ENCODE peak calls at places on chromosome 20, in four cellular contexts. One of them, this sample, is unnamed.

GRCh38 chr20:46963196-46963529 is 68.5 kb downstream of the EYA2 start:
- DNase-seq in iris pigment epithelial cell: no peak
- DNase-seq in AG04450: no peak
- DNase-seq in activated CD4-positive, alpha-beta memory T cell treated with anti-CD3 and anti-CD28 coated beads, Interleukin-2, amount 10 ng/mL, durations not matched to agents 7 days and 5 days: no peak
- DNase-seq in this sample: no peak

GRCh38 chr20:63501818-63502670 is 3.2 kb upstream of the EEF1A2 start:
- DNase-seq in iris pigment epithelial cell: no peak
- DNase-seq in AG04450: no peak
- DNase-seq in activated CD4-positive, alpha-beta memory T cell treated with anti-CD3 and anti-CD28 coated beads, Interleukin-2, amount 10 ng/mL, durations not matched to agents 7 days and 5 days: no peak
- DNase-seq in this sample: no peak

GRCh38 chr20:11502051-11502450 is 415.6 kb upstream of the BTBD3 start:
- DNase-seq in iris pigment epithelial cell: peak
- DNase-seq in AG04450: no peak
- DNase-seq in activated CD4-positive, alpha-beta memory T cell treated with anti-CD3 and anti-CD28 coated beads, Interleukin-2, amount 10 ng/mL, durations not matched to agents 7 days and 5 days: no peak
- DNase-seq in this sample: no peak

GRCh38 chr20:37265152-37265551 is 3.5 kb upstream of the GHRH start:
- DNase-seq in iris pigment epithelial cell: no peak
- DNase-seq in AG04450: no peak
- DNase-seq in activated CD4-positive, alpha-beta memory T cell treated with anti-CD3 and anti-CD28 coated beads, Interleukin-2, amount 10 ng/mL, durations not matched to agents 7 days and 5 days: peak
- DNase-seq in this sample: no peak

GRCh38 chr20:61754976-61755778 is 310.5 kb downstream of the TAF4 start:
- DNase-seq in iris pigment epithelial cell: no peak
- DNase-seq in AG04450: no peak
- DNase-seq in activated CD4-positive, alpha-beta memory T cell treated with anti-CD3 and anti-CD28 coated beads, Interleukin-2, amount 10 ng/mL, durations not matched to agents 7 days and 5 days: no peak
- DNase-seq in this sample: no peak

GRCh38 chr20:51487525-51488279 is 54.8 kb downstream of the NFATC2 start:
- DNase-seq in iris pigment epithelial cell: peak
- DNase-seq in AG04450: peak
- DNase-seq in activated CD4-positive, alpha-beta memory T cell treated with anti-CD3 and anti-CD28 coated beads, Interleukin-2, amount 10 ng/mL, durations not matched to agents 7 days and 5 days: no peak
- DNase-seq in this sample: no peak

GRCh38 chr20:59043698-59044097 is 1.1 kb upstream of the PRELID3B start:
- DNase-seq in iris pigment epithelial cell: no peak
- DNase-seq in AG04450: no peak
- DNase-seq in activated CD4-positive, alpha-beta memory T cell treated with anti-CD3 and anti-CD28 coated beads, Interleukin-2, amount 10 ng/mL, durations not matched to agents 7 days and 5 days: no peak
- DNase-seq in this sample: no peak

GRCh38 chr20:3902041-3902440 is 12.9 kb downstream of the PANK2 start:
- DNase-seq in iris pigment epithelial cell: no peak
- DNase-seq in AG04450: no peak
- DNase-seq in activated CD4-positive, alpha-beta memory T cell treated with anti-CD3 and anti-CD28 coated beads, Interleukin-2, amount 10 ng/mL, durations not matched to agents 7 days and 5 days: no peak
- DNase-seq in this sample: no peak

GRCh38 chr20:24972341-24972740 is 20.2 kb downstream of the APMAP start:
- DNase-seq in iris pigment epithelial cell: no peak
- DNase-seq in AG04450: no peak
- DNase-seq in activated CD4-positive, alpha-beta memory T cell treated with anti-CD3 and anti-CD28 coated beads, Interleukin-2, amount 10 ng/mL, durations not matched to agents 7 days and 5 days: peak
- DNase-seq in this sample: no peak

GRCh38 chr20:52748235-52748950 is 223.8 kb upstream of the TSHZ2 start:
- DNase-seq in iris pigment epithelial cell: no peak
- DNase-seq in AG04450: no peak
- DNase-seq in activated CD4-positive, alpha-beta memory T cell treated with anti-CD3 and anti-CD28 coated beads, Interleukin-2, amount 10 ng/mL, durations not matched to agents 7 days and 5 days: no peak
- DNase-seq in this sample: no peak

GRCh38 chr20:40741507-40742106 is 52.6 kb upstream of the MAFB start:
- DNase-seq in iris pigment epithelial cell: peak
- DNase-seq in AG04450: no peak
- DNase-seq in activated CD4-positive, alpha-beta memory T cell treated with anti-CD3 and anti-CD28 coated beads, Interleukin-2, amount 10 ng/mL, durations not matched to agents 7 days and 5 days: peak
- DNase-seq in this sample: peak

GRCh38 chr20:5822569-5822968 is 72.4 kb downstream of the SHLD1 start:
- DNase-seq in iris pigment epithelial cell: no peak
- DNase-seq in AG04450: no peak
- DNase-seq in activated CD4-positive, alpha-beta memory T cell treated with anti-CD3 and anti-CD28 coated beads, Interleukin-2, amount 10 ng/mL, durations not matched to agents 7 days and 5 days: no peak
- DNase-seq in this sample: no peak

GRCh38 chr20:37384683-37385174 is 38.8 kb downstream of the SRC start:
- DNase-seq in iris pigment epithelial cell: peak
- DNase-seq in AG04450: no peak
- DNase-seq in activated CD4-positive, alpha-beta memory T cell treated with anti-CD3 and anti-CD28 coated beads, Interleukin-2, amount 10 ng/mL, durations not matched to agents 7 days and 5 days: peak
- DNase-seq in this sample: no peak

GRCh38 chr20:58753929-58754551 is 61.4 kb downstream of the NPEPL1 start:
- DNase-seq in iris pigment epithelial cell: no peak
- DNase-seq in AG04450: no peak
- DNase-seq in activated CD4-positive, alpha-beta memory T cell treated with anti-CD3 and anti-CD28 coated beads, Interleukin-2, amount 10 ng/mL, durations not matched to agents 7 days and 5 days: no peak
- DNase-seq in this sample: no peak

GRCh38 chr20:24612799-24613775 is 143.7 kb downstream of the SYNDIG1 start:
- DNase-seq in iris pigment epithelial cell: peak
- DNase-seq in AG04450: no peak
- DNase-seq in activated CD4-positive, alpha-beta memory T cell treated with anti-CD3 and anti-CD28 coated beads, Interleukin-2, amount 10 ng/mL, durations not matched to agents 7 days and 5 days: no peak
- DNase-seq in this sample: no peak

GRCh38 chr20:50376888-50377459 is 133.2 kb upstream of the PTPN1 start:
- DNase-seq in iris pigment epithelial cell: no peak
- DNase-seq in AG04450: no peak
- DNase-seq in activated CD4-positive, alpha-beta memory T cell treated with anti-CD3 and anti-CD28 coated beads, Interleukin-2, amount 10 ng/mL, durations not matched to agents 7 days and 5 days: peak
- DNase-seq in this sample: no peak

GRCh38 chr20:3150908-3151307 is 8.8 kb downstream of the FASTKD5 start:
- DNase-seq in iris pigment epithelial cell: no peak
- DNase-seq in AG04450: no peak
- DNase-seq in activated CD4-positive, alpha-beta memory T cell treated with anti-CD3 and anti-CD28 coated beads, Interleukin-2, amount 10 ng/mL, durations not matched to agents 7 days and 5 days: no peak
- DNase-seq in this sample: no peak

GRCh38 chr20:50592282-50593004 is 82.3 kb downstream of the PTPN1 start:
- DNase-seq in iris pigment epithelial cell: no peak
- DNase-seq in AG04450: no peak
- DNase-seq in activated CD4-positive, alpha-beta memory T cell treated with anti-CD3 and anti-CD28 coated beads, Interleukin-2, amount 10 ng/mL, durations not matched to agents 7 days and 5 days: no peak
- DNase-seq in this sample: no peak

GRCh38 chr20:35369804-35370203 is 42.0 kb downstream of the UQCC1 start:
- DNase-seq in iris pigment epithelial cell: peak
- DNase-seq in AG04450: peak
- DNase-seq in activated CD4-positive, alpha-beta memory T cell treated with anti-CD3 and anti-CD28 coated beads, Interleukin-2, amount 10 ng/mL, durations not matched to agents 7 days and 5 days: no peak
- DNase-seq in this sample: no peak

GRCh38 chr20:22499475-22500174 is 84.7 kb downstream of the FOXA2 start:
- DNase-seq in iris pigment epithelial cell: no peak
- DNase-seq in AG04450: no peak
- DNase-seq in activated CD4-positive, alpha-beta memory T cell treated with anti-CD3 and anti-CD28 coated beads, Interleukin-2, amount 10 ng/mL, durations not matched to agents 7 days and 5 days: no peak
- DNase-seq in this sample: no peak

GRCh38 chr20:62880935-62881661 is 19.5 kb upstream of the TCFL5 start:
- DNase-seq in iris pigment epithelial cell: no peak
- DNase-seq in AG04450: no peak
- DNase-seq in activated CD4-positive, alpha-beta memory T cell treated with anti-CD3 and anti-CD28 coated beads, Interleukin-2, amount 10 ng/mL, durations not matched to agents 7 days and 5 days: no peak
- DNase-seq in this sample: no peak

GRCh38 chr20:49682798-49683197 is 30.9 kb downstream of the B4GALT5 start:
- DNase-seq in iris pigment epithelial cell: no peak
- DNase-seq in AG04450: no peak
- DNase-seq in activated CD4-positive, alpha-beta memory T cell treated with anti-CD3 and anti-CD28 coated beads, Interleukin-2, amount 10 ng/mL, durations not matched to agents 7 days and 5 days: no peak
- DNase-seq in this sample: no peak

GRCh38 chr20:1841554-1842140 is 53.6 kb upstream of the SIRPA start:
- DNase-seq in iris pigment epithelial cell: no peak
- DNase-seq in AG04450: no peak
- DNase-seq in activated CD4-positive, alpha-beta memory T cell treated with anti-CD3 and anti-CD28 coated beads, Interleukin-2, amount 10 ng/mL, durations not matched to agents 7 days and 5 days: no peak
- DNase-seq in this sample: no peak

GRCh38 chr20:62952373-62953166 is at the start of gene SLC17A9:
- DNase-seq in iris pigment epithelial cell: peak
- DNase-seq in AG04450: no peak
- DNase-seq in activated CD4-positive, alpha-beta memory T cell treated with anti-CD3 and anti-CD28 coated beads, Interleukin-2, amount 10 ng/mL, durations not matched to agents 7 days and 5 days: peak
- DNase-seq in this sample: no peak

GRCh38 chr20:35134900-35135299 is 12.2 kb downstream of the EDEM2 start:
- DNase-seq in iris pigment epithelial cell: no peak
- DNase-seq in AG04450: no peak
- DNase-seq in activated CD4-positive, alpha-beta memory T cell treated with anti-CD3 and anti-CD28 coated beads, Interleukin-2, amount 10 ng/mL, durations not matched to agents 7 days and 5 days: no peak
- DNase-seq in this sample: no peak

GRCh38 chr20:36591281-36591680 is 14.3 kb upstream of the RAB5IF start:
- DNase-seq in iris pigment epithelial cell: no peak
- DNase-seq in AG04450: no peak
- DNase-seq in activated CD4-positive, alpha-beta memory T cell treated with anti-CD3 and anti-CD28 coated beads, Interleukin-2, amount 10 ng/mL, durations not matched to agents 7 days and 5 days: no peak
- DNase-seq in this sample: no peak

GRCh38 chr20:38156888-38157634 is 8.0 kb downstream of the TGM2 start:
- DNase-seq in iris pigment epithelial cell: no peak
- DNase-seq in AG04450: no peak
- DNase-seq in activated CD4-positive, alpha-beta memory T cell treated with anti-CD3 and anti-CD28 coated beads, Interleukin-2, amount 10 ng/mL, durations not matched to agents 7 days and 5 days: no peak
- DNase-seq in this sample: no peak

GRCh38 chr20:6489361-6490154 is 277.9 kb upstream of the BMP2 start:
- DNase-seq in iris pigment epithelial cell: no peak
- DNase-seq in AG04450: no peak
- DNase-seq in activated CD4-positive, alpha-beta memory T cell treated with anti-CD3 and anti-CD28 coated beads, Interleukin-2, amount 10 ng/mL, durations not matched to agents 7 days and 5 days: no peak
- DNase-seq in this sample: no peak

GRCh38 chr20:16701296-16701695 is 28.5 kb upstream of the SNRPB2 start:
- DNase-seq in iris pigment epithelial cell: no peak
- DNase-seq in AG04450: no peak
- DNase-seq in activated CD4-positive, alpha-beta memory T cell treated with anti-CD3 and anti-CD28 coated beads, Interleukin-2, amount 10 ng/mL, durations not matched to agents 7 days and 5 days: peak
- DNase-seq in this sample: no peak

GRCh38 chr20:64230461-64231145 is 24.9 kb upstream of the PCMTD2 start:
- DNase-seq in iris pigment epithelial cell: no peak
- DNase-seq in AG04450: no peak
- DNase-seq in activated CD4-positive, alpha-beta memory T cell treated with anti-CD3 and anti-CD28 coated beads, Interleukin-2, amount 10 ng/mL, durations not matched to agents 7 days and 5 days: no peak
- DNase-seq in this sample: no peak

GRCh38 chr20:37915800-37916570 is 13.1 kb downstream of the VSTM2L start:
- DNase-seq in iris pigment epithelial cell: no peak
- DNase-seq in AG04450: no peak
- DNase-seq in activated CD4-positive, alpha-beta memory T cell treated with anti-CD3 and anti-CD28 coated beads, Interleukin-2, amount 10 ng/mL, durations not matched to agents 7 days and 5 days: no peak
- DNase-seq in this sample: no peak

GRCh38 chr20:23541330-23541729 is 27.0 kb downstream of the CST9L start:
- DNase-seq in iris pigment epithelial cell: no peak
- DNase-seq in AG04450: no peak
- DNase-seq in activated CD4-positive, alpha-beta memory T cell treated with anti-CD3 and anti-CD28 coated beads, Interleukin-2, amount 10 ng/mL, durations not matched to agents 7 days and 5 days: no peak
- DNase-seq in this sample: no peak

GRCh38 chr20:44182863-44183262 is 4.1 kb downstream of the JPH2 start:
- DNase-seq in iris pigment epithelial cell: no peak
- DNase-seq in AG04450: no peak
- DNase-seq in activated CD4-positive, alpha-beta memory T cell treated with anti-CD3 and anti-CD28 coated beads, Interleukin-2, amount 10 ng/mL, durations not matched to agents 7 days and 5 days: no peak
- DNase-seq in this sample: no peak

GRCh38 chr20:53611449-53611894 is 17.8 kb upstream of the ZNF217 start:
- DNase-seq in iris pigment epithelial cell: peak
- DNase-seq in AG04450: peak
- DNase-seq in activated CD4-positive, alpha-beta memory T cell treated with anti-CD3 and anti-CD28 coated beads, Interleukin-2, amount 10 ng/mL, durations not matched to agents 7 days and 5 days: no peak
- DNase-seq in this sample: peak

GRCh38 chr20:17797579-17797978 is 97.8 kb downstream of the BANF2 start:
- DNase-seq in iris pigment epithelial cell: no peak
- DNase-seq in AG04450: no peak
- DNase-seq in activated CD4-positive, alpha-beta memory T cell treated with anti-CD3 and anti-CD28 coated beads, Interleukin-2, amount 10 ng/mL, durations not matched to agents 7 days and 5 days: no peak
- DNase-seq in this sample: no peak

GRCh38 chr20:35023624-35024023 is 68.0 kb downstream of the MYH7B start:
- DNase-seq in iris pigment epithelial cell: no peak
- DNase-seq in AG04450: no peak
- DNase-seq in activated CD4-positive, alpha-beta memory T cell treated with anti-CD3 and anti-CD28 coated beads, Interleukin-2, amount 10 ng/mL, durations not matched to agents 7 days and 5 days: no peak
- DNase-seq in this sample: no peak